ENCODE peak calls at places on chromosomes 2 and 18, in four cellular contexts. U is stimulated activated CD4-positive, alpha-beta T cell treated with anti-CD3 and anti-CD28 coated beads, Interleukin-12 subunit alpha, Interleukin-12 subunit beta, amount 100 ng/mL, for 4 hours; Q is NCI-H1105 treated with DMSO at 0.1 percent for 48 hours; R is activated CD4-positive, alpha-beta T cell treated with anti-CD3 and anti-CD28 coated beads for 48 hours. V is an unnamed sample.
A peak's percentile ranks its signal among the peaks of the same experiment; 100 is the strongest.

GRCh38 chr18:24947521-24948305 is 404.3 kb downstream of the ZNF521 start:
- DNase-seq in Q (no peak), R (no peak), U (no peak), V (no peak)

GRCh38 chr2:126342457-126342856 is 313.5 kb upstream of the GYPC start:
- DNase-seq in U (no peak), Q (no peak), R (no peak), V (no peak)

GRCh38 chr2:120820885-120821279 is 85.2 kb downstream of the GLI2 start:
- DNase-seq in R (no peak), U (no peak), Q (no peak), V (no peak)

GRCh38 chr2:72914226-72915075 is 2.9 kb upstream of the EMX1 start:
- DNase-seq in U (no peak), Q (no peak), R (no peak), V (no peak)

GRCh38 chr2:239512054-239512453 is 111.2 kb upstream of the HDAC4 start:
- DNase-seq in Q (no peak), U (no peak), R (no peak), V (no peak)

GRCh38 chr2:151771599-151772358 is 37.5 kb upstream of the NEB start:
- DNase-seq in R (no peak), U (no peak), Q (no peak), V (no peak)

GRCh38 chr2:182593394-182593707 is 122.7 kb upstream of the DNAJC10 start:
- DNase-seq in R (no peak), Q (peak; percentile 38), U (no peak), V (no peak)

GRCh38 chr2:132429351-132429750 is 12.7 kb downstream of the GPR39 start:
- DNase-seq in U (no peak), R (no peak), Q (no peak), V (peak; percentile 47)

GRCh38 chr2:80670763-80671162 is 366.2 kb upstream of the LRRTM1 start:
- DNase-seq in Q (no peak), U (no peak), R (no peak), V (no peak)

GRCh38 chr2:212145111-212145510 is 393.5 kb downstream of the ERBB4 start:
- DNase-seq in U (no peak), R (no peak), Q (no peak), V (no peak)